ENCODE peak calls at places on chromosomes 4 and X, in five cellular contexts. Y is breast epithelium, G is omental fat pad, V is astrocyte, T is choroid plexus epithelial cell. M is an unnamed sample.

GRCh38 chr4:19721587-19721986 is 530.1 kb upstream of the SLIT2 start:
- DNase-seq in Y (no peak), G (no peak), V (no peak), T (no peak), M (no peak)

GRCh38 chr4:13558881-13559280 is 14.6 kb upstream of the NKX3-2 start:
- DNase-seq in Y (no peak), G (no peak), V (no peak), T (no peak), M (no peak)

GRCh38 chrX:98962996-98963395 is 1447.1 kb downstream of the PCDH19 start:
- DNase-seq in Y (no peak), G (no peak), V (no peak), T (no peak), M (no peak)

GRCh38 chr4:182338059-182338458 is 94.9 kb downstream of the TENM3 start:
- DNase-seq in Y (no peak), G (no peak), V (peak), T (peak), M (no peak)

GRCh38 chrX:31993635-31994034 is 921.8 kb upstream of the FTHL17 start:
- DNase-seq in Y (no peak), G (no peak), V (no peak), T (no peak), M (no peak)

GRCh38 chrX:48589482-48590162 is 7.7 kb upstream of the WDR13 start:
- DNase-seq in Y (peak), G (no peak), V (no peak), T (peak), M (no peak)

GRCh38 chr4:100738388-100739165 is 220.8 kb upstream of the EMCN start:
- DNase-seq in Y (no peak), G (no peak), V (peak), T (peak), M (no peak)

GRCh38 chr4:188714488-188714887 is 575.2 kb downstream of the TRIML1 start:
- DNase-seq in Y (no peak), G (no peak), V (no peak), T (no peak), M (no peak)

GRCh38 chr4:57426779-57427395 is 316.7 kb upstream of the IGFBP7 start:
- DNase-seq in Y (no peak), G (peak), V (peak), T (peak), M (peak)

GRCh38 chrX:16465081-16465876 is 184.7 kb upstream of the S100G start:
- DNase-seq in Y (no peak), G (no peak), V (peak), T (peak), M (no peak)

GRCh38 chr4:159925770-159926169 is 822.9 kb downstream of the RAPGEF2 start:
- DNase-seq in Y (no peak), G (no peak), V (no peak), T (no peak), M (no peak)

GRCh38 chrX:22220941-22221340 is 51.8 kb upstream of the CBLL2 start:
- DNase-seq in Y (no peak), G (no peak), V (peak), T (peak), M (no peak)

GRCh38 chr4:7782783-7783182 is 156.9 kb downstream of the AFAP1 start:
- DNase-seq in Y (no peak), G (no peak), V (peak), T (peak), M (no peak)

GRCh38 chrX:105297041-105297440 is 76.5 kb upstream of the TEX13A start:
- DNase-seq in Y (no peak), G (no peak), V (no peak), T (peak), M (no peak)

GRCh38 chr4:38574559-38575333 is 89.3 kb upstream of the KLF3 start:
- DNase-seq in Y (no peak), G (no peak), V (no peak), T (no peak), M (no peak)

GRCh38 chrX:14673764-14674163 is 144.4 kb downstream of the GLRA2 start:
- DNase-seq in Y (no peak), G (no peak), V (peak), T (peak), M (peak)

GRCh38 chr4:152691761-152692160 is 12.0 kb upstream of the TMEM154 start:
- DNase-seq in Y (no peak), G (no peak), V (no peak), T (no peak), M (no peak)

GRCh38 chr4:186624951-186625350 is 69.6 kb upstream of the MTNR1A start:
- DNase-seq in Y (no peak), G (no peak), V (peak), T (peak), M (no peak)

GRCh38 chr4:106773106-106773905 is 262.8 kb downstream of the DKK2 start:
- DNase-seq in Y (no peak), G (no peak), V (peak), T (peak), M (no peak)

GRCh38 chr4:64581422-64581821 is 172.2 kb upstream of the TECRL start:
- DNase-seq in Y (no peak), G (no peak), V (peak), T (peak), M (no peak)

GRCh38 chrX:153984351-153985178 is 12.0 kb downstream of the TMEM187 start:
- DNase-seq in Y (no peak), G (no peak), V (no peak), T (no peak), M (peak)

GRCh38 chr4:142563682-142564291 is 282.3 kb downstream of the INPP4B start:
- DNase-seq in Y (no peak), G (no peak), V (peak), T (peak), M (no peak)

GRCh38 chrX:145735036-145735435 is 82.6 kb upstream of the SLITRK2 start:
- DNase-seq in Y (no peak), G (no peak), V (peak), T (peak), M (no peak)

GRCh38 chr4:165584916-165585315 is 206.1 kb downstream of the CPE start:
- DNase-seq in Y (no peak), G (no peak), V (no peak), T (no peak), M (no peak)

GRCh38 chr4:162350331-162350730 is 186.5 kb upstream of the FSTL5 start:
- DNase-seq in Y (no peak), G (no peak), V (no peak), T (no peak), M (no peak)

GRCh38 chr4:165537028-165537648 is 158.3 kb downstream of the CPE start:
- DNase-seq in Y (no peak), G (no peak), V (peak), T (peak), M (peak)

GRCh38 chr4:161466321-161466720 is 697.5 kb downstream of the FSTL5 start:
- DNase-seq in Y (no peak), G (no peak), V (no peak), T (no peak), M (no peak)

GRCh38 chr4:8046925-8047541 is 107.4 kb upstream of the AFAP1 start:
- DNase-seq in Y (no peak), G (no peak), V (no peak), T (no peak), M (no peak)

GRCh38 chrX:110414679-110415439 is 56.2 kb downstream of the RTL9 start:
- DNase-seq in Y (no peak), G (no peak), V (peak), T (peak), M (peak)

GRCh38 chrX:39777623-39778025 is 320.1 kb downstream of the BCOR start:
- DNase-seq in Y (no peak), G (no peak), V (no peak), T (no peak), M (no peak)

GRCh38 chrX:43349363-43349762 is 306.7 kb upstream of the MAOA start:
- DNase-seq in Y (no peak), G (no peak), V (no peak), T (peak), M (peak)
- TF ChIP-seq CTCF in Y (peak), G (no peak), V (peak), T (peak), M (peak)

GRCh38 chrX:69029696-69030245 is 135.5 kb downstream of the PJA1 start:
- DNase-seq in Y (no peak), G (peak), V (no peak), T (no peak), M (no peak)

GRCh38 chrX:69031971-69032391 is 133.3 kb downstream of the PJA1 start:
- DNase-seq in Y (no peak), G (peak), V (no peak), T (no peak), M (no peak)

GRCh38 chrX:69032601-69033000 is 132.7 kb downstream of the PJA1 start:
- DNase-seq in Y (no peak), G (peak), V (no peak), T (no peak), M (no peak)

GRCh38 chrX:69028761-69029120 is 136.5 kb downstream of the PJA1 start:
- DNase-seq in Y (no peak), G (no peak), V (no peak), T (peak), M (no peak)

GRCh38 chrX:69031181-69031580 is 134.1 kb downstream of the PJA1 start:
- DNase-seq in Y (no peak), G (no peak), V (no peak), T (no peak), M (no peak)
- TF ChIP-seq CTCF in Y (no peak), G (no peak), V (no peak), T (peak), M (no peak)

DNA sequence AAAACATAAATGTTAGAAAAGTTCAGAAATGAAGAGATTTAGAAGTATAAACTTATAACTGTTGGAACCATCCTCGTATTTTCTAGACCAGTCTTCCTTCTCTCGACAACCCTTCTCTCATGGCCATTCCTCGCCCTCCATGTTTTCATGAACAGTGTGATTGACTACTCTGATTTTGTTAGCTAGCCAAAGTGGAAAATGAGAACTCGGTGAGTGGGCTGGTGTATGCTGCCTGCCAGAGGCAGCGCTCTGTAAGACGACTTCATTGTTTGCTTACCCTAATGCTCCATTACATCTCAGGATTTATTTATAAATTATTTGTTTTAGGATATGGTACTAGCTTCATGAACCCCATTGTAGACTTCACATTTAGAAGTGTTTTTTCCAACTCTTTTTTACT is 153.0 kb downstream of the CBR4 start:
- DNase-seq in Y (no peak), G (no peak), V (peak), T (no peak), M (no peak)
- TF ChIP-seq CTCF in Y (no peak), G (no peak), V (no peak), T (peak), M (no peak)

GRCh38 chr4:54659213-54660144 is 1.7 kb downstream of the KIT start:
- DNase-seq in Y (peak), G (no peak), V (no peak), T (peak), M (no peak)
- TF ChIP-seq CTCF in Y (no peak), G (no peak), V (no peak), T (no peak), M (no peak)

GRCh38 chr4:10011885-10012284 is 9.4 kb downstream of the SLC2A9 start:
- DNase-seq in Y (no peak), G (no peak), V (no peak), T (no peak), M (no peak)
- TF ChIP-seq CTCF in Y (no peak), G (no peak), V (no peak), T (no peak), M (no peak)

M was measured in GM10248.